ENCODE peak calls at places on chromosomes 1 and 21, in nine cellular contexts. One of them, this sample, is unnamed.

GRCh38 chr1:245168921-245169320 is 14.1 kb downstream of the KIF26B start:
- DNase-seq in NCI-H774: no peak
- DNase-seq in stimulated activated CD4-positive, alpha-beta T cell treated with anti-CD3 and anti-CD28 coated beads, Interleukin-15, amount 100 ng/mL, for 1 hour: no peak
- DNase-seq in NCI-H1417 treated with DMSO at 0.1 percent for 48 hours: no peak
- DNase-seq in fibroblast of lung: no peak
- DNase-seq in NCI-H2081: no peak
- DNase-seq in left cardiac atrium: no peak
- DNase-seq in activated T-helper 1 cell treated with anti-CD3 and anti-CD28 coated beads, Interleukin-2, amount 50 U/mL, for 16 hours: no peak
- DNase-seq in activated T-cell treated with anti-CD3 and anti-CD28 coated beads for 24 hours: no peak
- DNase-seq in this sample: no peak

GRCh38 chr1:66248746-66249145 is 285.2 kb upstream of the SGIP1 start:
- DNase-seq in NCI-H774: no peak
- DNase-seq in stimulated activated CD4-positive, alpha-beta T cell treated with anti-CD3 and anti-CD28 coated beads, Interleukin-15, amount 100 ng/mL, for 1 hour: no peak
- DNase-seq in NCI-H1417 treated with DMSO at 0.1 percent for 48 hours: no peak
- DNase-seq in fibroblast of lung: no peak
- DNase-seq in NCI-H2081: no peak
- DNase-seq in left cardiac atrium: no peak
- DNase-seq in activated T-helper 1 cell treated with anti-CD3 and anti-CD28 coated beads, Interleukin-2, amount 50 U/mL, for 16 hours: no peak
- DNase-seq in activated T-cell treated with anti-CD3 and anti-CD28 coated beads for 24 hours: no peak
- DNase-seq in this sample: no peak

GRCh38 chr1:19734472-19734999 is 65.2 kb downstream of the TMCO4 start:
- DNase-seq in NCI-H774: no peak
- DNase-seq in stimulated activated CD4-positive, alpha-beta T cell treated with anti-CD3 and anti-CD28 coated beads, Interleukin-15, amount 100 ng/mL, for 1 hour: no peak
- DNase-seq in NCI-H1417 treated with DMSO at 0.1 percent for 48 hours: no peak
- DNase-seq in fibroblast of lung: peak; percentile 87
- DNase-seq in NCI-H2081: no peak
- DNase-seq in left cardiac atrium: no peak
- DNase-seq in activated T-helper 1 cell treated with anti-CD3 and anti-CD28 coated beads, Interleukin-2, amount 50 U/mL, for 16 hours: no peak
- DNase-seq in activated T-cell treated with anti-CD3 and anti-CD28 coated beads for 24 hours: no peak
- DNase-seq in this sample: no peak

GRCh38 chr1:2541619-2542246 is 11.7 kb upstream of the HES5 start:
- DNase-seq in NCI-H774: no peak
- DNase-seq in stimulated activated CD4-positive, alpha-beta T cell treated with anti-CD3 and anti-CD28 coated beads, Interleukin-15, amount 100 ng/mL, for 1 hour: no peak
- DNase-seq in NCI-H1417 treated with DMSO at 0.1 percent for 48 hours: no peak
- DNase-seq in fibroblast of lung: no peak
- DNase-seq in NCI-H2081: no peak
- DNase-seq in left cardiac atrium: peak; percentile 76
- DNase-seq in activated T-helper 1 cell treated with anti-CD3 and anti-CD28 coated beads, Interleukin-2, amount 50 U/mL, for 16 hours: no peak
- DNase-seq in activated T-cell treated with anti-CD3 and anti-CD28 coated beads for 24 hours: no peak
- DNase-seq in this sample: no peak

GRCh38 chr1:21904725-21905520 is 32.2 kb downstream of the HSPG2 start:
- DNase-seq in NCI-H774: no peak
- DNase-seq in stimulated activated CD4-positive, alpha-beta T cell treated with anti-CD3 and anti-CD28 coated beads, Interleukin-15, amount 100 ng/mL, for 1 hour: no peak
- DNase-seq in NCI-H1417 treated with DMSO at 0.1 percent for 48 hours: no peak
- DNase-seq in fibroblast of lung: peak; percentile 97
- DNase-seq in NCI-H2081: no peak
- DNase-seq in left cardiac atrium: peak; percentile 84
- DNase-seq in activated T-helper 1 cell treated with anti-CD3 and anti-CD28 coated beads, Interleukin-2, amount 50 U/mL, for 16 hours: no peak
- DNase-seq in activated T-cell treated with anti-CD3 and anti-CD28 coated beads for 24 hours: no peak
- DNase-seq in this sample: no peak

GRCh38 chr1:12229835-12230548 is at the start of gene VPS13D:
- DNase-seq in NCI-H774: peak; percentile 54
- DNase-seq in stimulated activated CD4-positive, alpha-beta T cell treated with anti-CD3 and anti-CD28 coated beads, Interleukin-15, amount 100 ng/mL, for 1 hour: peak; percentile 71
- DNase-seq in NCI-H1417 treated with DMSO at 0.1 percent for 48 hours: no peak
- DNase-seq in fibroblast of lung: peak; percentile 70
- DNase-seq in NCI-H2081: peak; percentile 78
- DNase-seq in left cardiac atrium: peak; percentile 90
- DNase-seq in activated T-helper 1 cell treated with anti-CD3 and anti-CD28 coated beads, Interleukin-2, amount 50 U/mL, for 16 hours: peak; percentile 78
- DNase-seq in activated T-cell treated with anti-CD3 and anti-CD28 coated beads for 24 hours: peak; percentile 79
- DNase-seq in this sample: peak; percentile 81

GRCh38 chr1:43315481-43315880 is 14.7 kb downstream of the TIE1 start:
- DNase-seq in NCI-H774: no peak
- DNase-seq in stimulated activated CD4-positive, alpha-beta T cell treated with anti-CD3 and anti-CD28 coated beads, Interleukin-15, amount 100 ng/mL, for 1 hour: no peak
- DNase-seq in NCI-H1417 treated with DMSO at 0.1 percent for 48 hours: no peak
- DNase-seq in fibroblast of lung: no peak
- DNase-seq in NCI-H2081: no peak
- DNase-seq in left cardiac atrium: peak; percentile 7
- DNase-seq in activated T-helper 1 cell treated with anti-CD3 and anti-CD28 coated beads, Interleukin-2, amount 50 U/mL, for 16 hours: no peak
- DNase-seq in activated T-cell treated with anti-CD3 and anti-CD28 coated beads for 24 hours: no peak
- DNase-seq in this sample: no peak

GRCh38 chr1:220983877-220984635 is 104.8 kb downstream of the HLX start:
- DNase-seq in NCI-H774: no peak
- DNase-seq in stimulated activated CD4-positive, alpha-beta T cell treated with anti-CD3 and anti-CD28 coated beads, Interleukin-15, amount 100 ng/mL, for 1 hour: no peak
- DNase-seq in NCI-H1417 treated with DMSO at 0.1 percent for 48 hours: no peak
- DNase-seq in fibroblast of lung: no peak
- DNase-seq in NCI-H2081: no peak
- DNase-seq in left cardiac atrium: no peak
- DNase-seq in activated T-helper 1 cell treated with anti-CD3 and anti-CD28 coated beads, Interleukin-2, amount 50 U/mL, for 16 hours: no peak
- DNase-seq in activated T-cell treated with anti-CD3 and anti-CD28 coated beads for 24 hours: no peak
- DNase-seq in this sample: no peak

GRCh38 chr1:84691139-84691783 is 1.0 kb upstream of the SSX2IP start:
- DNase-seq in NCI-H774: no peak
- DNase-seq in stimulated activated CD4-positive, alpha-beta T cell treated with anti-CD3 and anti-CD28 coated beads, Interleukin-15, amount 100 ng/mL, for 1 hour: no peak
- DNase-seq in NCI-H1417 treated with DMSO at 0.1 percent for 48 hours: no peak
- DNase-seq in fibroblast of lung: peak; percentile 29
- DNase-seq in NCI-H2081: no peak
- DNase-seq in left cardiac atrium: no peak
- DNase-seq in activated T-helper 1 cell treated with anti-CD3 and anti-CD28 coated beads, Interleukin-2, amount 50 U/mL, for 16 hours: no peak
- DNase-seq in activated T-cell treated with anti-CD3 and anti-CD28 coated beads for 24 hours: no peak
- DNase-seq in this sample: no peak

GRCh38 chr1:104132386-104132973 is 382.8 kb downstream of the AMY1C start:
- DNase-seq in NCI-H774: peak; percentile 53
- DNase-seq in stimulated activated CD4-positive, alpha-beta T cell treated with anti-CD3 and anti-CD28 coated beads, Interleukin-15, amount 100 ng/mL, for 1 hour: no peak
- DNase-seq in NCI-H1417 treated with DMSO at 0.1 percent for 48 hours: no peak
- DNase-seq in fibroblast of lung: peak; percentile 0
- DNase-seq in NCI-H2081: peak; percentile 58
- DNase-seq in left cardiac atrium: no peak
- DNase-seq in activated T-helper 1 cell treated with anti-CD3 and anti-CD28 coated beads, Interleukin-2, amount 50 U/mL, for 16 hours: no peak
- DNase-seq in activated T-cell treated with anti-CD3 and anti-CD28 coated beads for 24 hours: no peak
- DNase-seq in this sample: no peak

GRCh38 chr1:190416239-190416638 is 61.4 kb downstream of the BRINP3 start:
- DNase-seq in NCI-H774: no peak
- DNase-seq in stimulated activated CD4-positive, alpha-beta T cell treated with anti-CD3 and anti-CD28 coated beads, Interleukin-15, amount 100 ng/mL, for 1 hour: no peak
- DNase-seq in NCI-H1417 treated with DMSO at 0.1 percent for 48 hours: no peak
- DNase-seq in fibroblast of lung: no peak
- DNase-seq in NCI-H2081: no peak
- DNase-seq in left cardiac atrium: no peak
- DNase-seq in activated T-helper 1 cell treated with anti-CD3 and anti-CD28 coated beads, Interleukin-2, amount 50 U/mL, for 16 hours: no peak
- DNase-seq in activated T-cell treated with anti-CD3 and anti-CD28 coated beads for 24 hours: no peak
- DNase-seq in this sample: no peak

GRCh38 chr1:116693759-116694482 is 26.4 kb upstream of the IGSF3 start:
- DNase-seq in NCI-H774: no peak
- DNase-seq in stimulated activated CD4-positive, alpha-beta T cell treated with anti-CD3 and anti-CD28 coated beads, Interleukin-15, amount 100 ng/mL, for 1 hour: no peak
- DNase-seq in NCI-H1417 treated with DMSO at 0.1 percent for 48 hours: no peak
- DNase-seq in fibroblast of lung: peak; percentile 70
- DNase-seq in NCI-H2081: no peak
- DNase-seq in left cardiac atrium: peak; percentile 42
- DNase-seq in activated T-helper 1 cell treated with anti-CD3 and anti-CD28 coated beads, Interleukin-2, amount 50 U/mL, for 16 hours: no peak
- DNase-seq in activated T-cell treated with anti-CD3 and anti-CD28 coated beads for 24 hours: no peak
- DNase-seq in this sample: no peak

GRCh38 chr1:93056649-93057048 is 22.4 kb upstream of the MTF2 start:
- DNase-seq in NCI-H774: no peak
- DNase-seq in stimulated activated CD4-positive, alpha-beta T cell treated with anti-CD3 and anti-CD28 coated beads, Interleukin-15, amount 100 ng/mL, for 1 hour: no peak
- DNase-seq in NCI-H1417 treated with DMSO at 0.1 percent for 48 hours: no peak
- DNase-seq in fibroblast of lung: no peak
- DNase-seq in NCI-H2081: no peak
- DNase-seq in left cardiac atrium: no peak
- DNase-seq in activated T-helper 1 cell treated with anti-CD3 and anti-CD28 coated beads, Interleukin-2, amount 50 U/mL, for 16 hours: no peak
- DNase-seq in activated T-cell treated with anti-CD3 and anti-CD28 coated beads for 24 hours: no peak
- DNase-seq in this sample: no peak

GRCh38 chr1:185840880-185841279 is 106.7 kb downstream of the HMCN1 start:
- DNase-seq in NCI-H774: no peak
- DNase-seq in stimulated activated CD4-positive, alpha-beta T cell treated with anti-CD3 and anti-CD28 coated beads, Interleukin-15, amount 100 ng/mL, for 1 hour: no peak
- DNase-seq in NCI-H1417 treated with DMSO at 0.1 percent for 48 hours: no peak
- DNase-seq in fibroblast of lung: no peak
- DNase-seq in NCI-H2081: no peak
- DNase-seq in left cardiac atrium: no peak
- DNase-seq in activated T-helper 1 cell treated with anti-CD3 and anti-CD28 coated beads, Interleukin-2, amount 50 U/mL, for 16 hours: no peak
- DNase-seq in activated T-cell treated with anti-CD3 and anti-CD28 coated beads for 24 hours: no peak
- DNase-seq in this sample: no peak

GRCh38 chr1:95233321-95233736 is 681 bp upstream of the RWDD3 start:
- DNase-seq in NCI-H774: no peak
- DNase-seq in stimulated activated CD4-positive, alpha-beta T cell treated with anti-CD3 and anti-CD28 coated beads, Interleukin-15, amount 100 ng/mL, for 1 hour: no peak
- DNase-seq in NCI-H1417 treated with DMSO at 0.1 percent for 48 hours: no peak
- DNase-seq in fibroblast of lung: peak; percentile 30
- DNase-seq in NCI-H2081: no peak
- DNase-seq in left cardiac atrium: peak; percentile 32
- DNase-seq in activated T-helper 1 cell treated with anti-CD3 and anti-CD28 coated beads, Interleukin-2, amount 50 U/mL, for 16 hours: no peak
- DNase-seq in activated T-cell treated with anti-CD3 and anti-CD28 coated beads for 24 hours: no peak
- DNase-seq in this sample: no peak

GRCh38 chr1:224061436-224061835 is 52.5 kb upstream of the FBXO28 start:
- DNase-seq in NCI-H774: no peak
- DNase-seq in stimulated activated CD4-positive, alpha-beta T cell treated with anti-CD3 and anti-CD28 coated beads, Interleukin-15, amount 100 ng/mL, for 1 hour: no peak
- DNase-seq in NCI-H1417 treated with DMSO at 0.1 percent for 48 hours: no peak
- DNase-seq in fibroblast of lung: no peak
- DNase-seq in NCI-H2081: no peak
- DNase-seq in left cardiac atrium: no peak
- DNase-seq in activated T-helper 1 cell treated with anti-CD3 and anti-CD28 coated beads, Interleukin-2, amount 50 U/mL, for 16 hours: no peak
- DNase-seq in activated T-cell treated with anti-CD3 and anti-CD28 coated beads for 24 hours: no peak
- DNase-seq in this sample: no peak

GRCh38 chr1:114352797-114353196 is 158.2 kb downstream of the TRIM33 start:
- DNase-seq in NCI-H774: no peak
- DNase-seq in stimulated activated CD4-positive, alpha-beta T cell treated with anti-CD3 and anti-CD28 coated beads, Interleukin-15, amount 100 ng/mL, for 1 hour: no peak
- DNase-seq in NCI-H1417 treated with DMSO at 0.1 percent for 48 hours: no peak
- DNase-seq in fibroblast of lung: no peak
- DNase-seq in NCI-H2081: no peak
- DNase-seq in left cardiac atrium: no peak
- DNase-seq in activated T-helper 1 cell treated with anti-CD3 and anti-CD28 coated beads, Interleukin-2, amount 50 U/mL, for 16 hours: no peak
- DNase-seq in activated T-cell treated with anti-CD3 and anti-CD28 coated beads for 24 hours: no peak
- DNase-seq in this sample: no peak

GRCh38 chr1:183986941-183987340 is 50.6 kb downstream of the COLGALT2 start:
- DNase-seq in NCI-H774: no peak
- DNase-seq in stimulated activated CD4-positive, alpha-beta T cell treated with anti-CD3 and anti-CD28 coated beads, Interleukin-15, amount 100 ng/mL, for 1 hour: no peak
- DNase-seq in NCI-H1417 treated with DMSO at 0.1 percent for 48 hours: no peak
- DNase-seq in fibroblast of lung: peak; percentile 22
- DNase-seq in NCI-H2081: no peak
- DNase-seq in left cardiac atrium: no peak
- DNase-seq in activated T-helper 1 cell treated with anti-CD3 and anti-CD28 coated beads, Interleukin-2, amount 50 U/mL, for 16 hours: no peak
- DNase-seq in activated T-cell treated with anti-CD3 and anti-CD28 coated beads for 24 hours: no peak
- DNase-seq in this sample: no peak

GRCh38 chr21:45253633-45254556 is 33.8 kb downstream of the POFUT2 start:
- DNase-seq in NCI-H774: no peak
- DNase-seq in stimulated activated CD4-positive, alpha-beta T cell treated with anti-CD3 and anti-CD28 coated beads, Interleukin-15, amount 100 ng/mL, for 1 hour: no peak
- DNase-seq in NCI-H1417 treated with DMSO at 0.1 percent for 48 hours: no peak
- DNase-seq in fibroblast of lung: no peak
- DNase-seq in NCI-H2081: no peak
- DNase-seq in left cardiac atrium: no peak
- DNase-seq in activated T-helper 1 cell treated with anti-CD3 and anti-CD28 coated beads, Interleukin-2, amount 50 U/mL, for 16 hours: no peak
- DNase-seq in activated T-cell treated with anti-CD3 and anti-CD28 coated beads for 24 hours: no peak
- DNase-seq in this sample: no peak

GRCh38 chr1:101237229-101237837 is 514 bp downstream of the S1PR1 start:
- DNase-seq in NCI-H774: no peak
- DNase-seq in stimulated activated CD4-positive, alpha-beta T cell treated with anti-CD3 and anti-CD28 coated beads, Interleukin-15, amount 100 ng/mL, for 1 hour: no peak
- DNase-seq in NCI-H1417 treated with DMSO at 0.1 percent for 48 hours: no peak
- DNase-seq in fibroblast of lung: peak; percentile 45
- DNase-seq in NCI-H2081: no peak
- DNase-seq in left cardiac atrium: no peak
- DNase-seq in activated T-helper 1 cell treated with anti-CD3 and anti-CD28 coated beads, Interleukin-2, amount 50 U/mL, for 16 hours: peak; percentile 6
- DNase-seq in activated T-cell treated with anti-CD3 and anti-CD28 coated beads for 24 hours: no peak
- DNase-seq in this sample: peak; percentile 35

GRCh38 chr1:22537441-22538139 is 25.7 kb upstream of the EPHA8 start:
- DNase-seq in NCI-H774: no peak
- DNase-seq in stimulated activated CD4-positive, alpha-beta T cell treated with anti-CD3 and anti-CD28 coated beads, Interleukin-15, amount 100 ng/mL, for 1 hour: no peak
- DNase-seq in NCI-H1417 treated with DMSO at 0.1 percent for 48 hours: no peak
- DNase-seq in fibroblast of lung: no peak
- DNase-seq in NCI-H2081: no peak
- DNase-seq in left cardiac atrium: no peak
- DNase-seq in activated T-helper 1 cell treated with anti-CD3 and anti-CD28 coated beads, Interleukin-2, amount 50 U/mL, for 16 hours: no peak
- DNase-seq in activated T-cell treated with anti-CD3 and anti-CD28 coated beads for 24 hours: no peak
- DNase-seq in this sample: no peak

GRCh38 chr1:76668046-76668445 is 199.2 kb upstream of the ST6GALNAC5 start:
- DNase-seq in NCI-H774: no peak
- DNase-seq in stimulated activated CD4-positive, alpha-beta T cell treated with anti-CD3 and anti-CD28 coated beads, Interleukin-15, amount 100 ng/mL, for 1 hour: no peak
- DNase-seq in NCI-H1417 treated with DMSO at 0.1 percent for 48 hours: no peak
- DNase-seq in fibroblast of lung: no peak
- DNase-seq in NCI-H2081: no peak
- DNase-seq in left cardiac atrium: no peak
- DNase-seq in activated T-helper 1 cell treated with anti-CD3 and anti-CD28 coated beads, Interleukin-2, amount 50 U/mL, for 16 hours: no peak
- DNase-seq in activated T-cell treated with anti-CD3 and anti-CD28 coated beads for 24 hours: no peak
- DNase-seq in this sample: no peak

This sample was measured in stimulated activated naive CD4-positive, alpha-beta T cell treated with Interleukin-2 at 50 U/mL for 16 hours.